ENCODE peak calls at places on chromosomes 12 and 14, in eight cellular contexts. J is hepatocyte; Y is Caco-2; I is endothelial cell; Q is CD8-positive, alpha-beta T cell; U is CD4-positive, alpha-beta T cell; O is mammary epithelial cell; N is HFFc6. D is an unnamed sample.

GRCh38 chr14:78154827-78155226 is 15.3 kb upstream of the NRXN3 start:
- DNase-seq in J (no peak), Y (no peak), I (no peak), Q (no peak), U (no peak), O (no peak), N (no peak), D (no peak)

GRCh38 chr12:127998936-127999467 is 268.0 kb upstream of the TMEM132C start:
- DNase-seq in J (no peak), Y (no peak), I (no peak), Q (no peak), U (no peak), O (no peak), N (no peak), D (no peak)

GRCh38 chr14:29906256-29906885 is 21.3 kb downstream of the PRKD1 start:
- DNase-seq in J (no peak), Y (no peak), I (no peak), Q (no peak), U (no peak), O (peak), N (peak), D (no peak)

GRCh38 chr12:39103552-39104165 is 198.3 kb upstream of the CPNE8 start:
- DNase-seq in J (peak), Y (no peak), I (peak), Q (no peak), U (no peak), O (peak), N (peak), D (peak)

GRCh38 chr12:2049604-2050540 is 2.9 kb upstream of the CACNA1C start:
- DNase-seq in J (peak), Y (no peak), I (no peak), Q (no peak), U (no peak), O (no peak), N (no peak), D (no peak)

GRCh38 chr12:66500094-66500493 is 178.8 kb downstream of the GRIP1 start:
- DNase-seq in J (no peak), Y (no peak), I (no peak), Q (no peak), U (no peak), O (peak), N (no peak), D (no peak)

GRCh38 chr14:88590173-88590572 is 27.3 kb downstream of the ZC3H14 start:
- DNase-seq in J (no peak), Y (no peak), I (no peak), Q (no peak), U (no peak), O (no peak), N (no peak), D (no peak)

GRCh38 chr12:48349471-48349870 is 1.2 kb downstream of the ZNF641 start:
- DNase-seq in J (no peak), Y (no peak), I (no peak), Q (no peak), U (no peak), O (no peak), N (no peak), D (no peak)

GRCh38 chr14:105398726-105399440 is 545 bp downstream of the TEX22 start:
- DNase-seq in J (peak), Y (peak), I (peak), Q (no peak), U (no peak), O (no peak), N (no peak), D (no peak)

GRCh38 chr12:109525279-109525585 is 47.8 kb downstream of the UBE3B start:
- DNase-seq in J (no peak), Y (no peak), I (no peak), Q (no peak), U (no peak), O (no peak), N (no peak), D (no peak)

GRCh38 chr14:75144944-75145343 is 18.1 kb upstream of the NEK9 start:
- DNase-seq in J (peak), Y (no peak), I (no peak), Q (no peak), U (no peak), O (no peak), N (no peak), D (no peak)

GRCh38 chr14:77185093-77185465 is 3.5 kb downstream of the TMEM63C start:
- DNase-seq in J (no peak), Y (no peak), I (no peak), Q (no peak), U (no peak), O (peak), N (no peak), D (no peak)

GRCh38 chr12:26701604-26702215 is 131.3 kb downstream of the ITPR2 start:
- DNase-seq in J (peak), Y (no peak), I (no peak), Q (no peak), U (no peak), O (peak), N (peak), D (no peak)

GRCh38 chr12:81078469-81079196 is 754 bp downstream of the ACSS3 start:
- DNase-seq in J (peak), Y (no peak), I (peak), Q (no peak), U (no peak), O (no peak), N (peak), D (peak)

GRCh38 chr12:88812610-88813009 is 232.3 kb upstream of the KITLG start:
- DNase-seq in J (no peak), Y (no peak), I (no peak), Q (no peak), U (no peak), O (no peak), N (no peak), D (no peak)

GRCh38 chr12:111685322-111685810 is 390 bp downstream of the BRAP start:
- DNase-seq in J (peak), Y (peak), I (no peak), Q (peak), U (no peak), O (peak), N (no peak), D (no peak)

GRCh38 chr12:72747460-72747859 is 475.3 kb downstream of the TRHDE start:
- DNase-seq in J (peak), Y (no peak), I (no peak), Q (no peak), U (no peak), O (peak), N (no peak), D (peak)

GRCh38 chr12:34395056-34396005 is 373.0 kb downstream of the ALG10 start:
- DNase-seq in J (no peak), Y (peak), I (peak), Q (no peak), U (peak), O (no peak), N (no peak), D (no peak)

GRCh38 chr12:129179941-129180340 is 326.7 kb downstream of the GLT1D1 start:
- DNase-seq in J (no peak), Y (no peak), I (no peak), Q (no peak), U (no peak), O (no peak), N (no peak), D (no peak)

GRCh38 chr14:51636109-51636508 is 15.6 kb upstream of the FRMD6 start:
- DNase-seq in J (no peak), Y (no peak), I (no peak), Q (no peak), U (no peak), O (no peak), N (no peak), D (no peak)

GRCh38 chr12:84502907-84503787 is 409.5 kb downstream of the SLC6A15 start:
- DNase-seq in J (peak), Y (peak), I (peak), Q (no peak), U (no peak), O (peak), N (peak), D (peak)

GRCh38 chr14:59664741-59665140 is 88.1 kb upstream of the CCDC175 start:
- DNase-seq in J (no peak), Y (no peak), I (no peak), Q (no peak), U (no peak), O (no peak), N (no peak), D (no peak)

GRCh38 chr14:66444271-66444987 is 41.7 kb upstream of the CCDC196 start:
- DNase-seq in J (no peak), Y (no peak), I (no peak), Q (no peak), U (no peak), O (no peak), N (no peak), D (no peak)

GRCh38 chr14:86788229-86788628 is 1204.8 kb downstream of the GALC start:
- DNase-seq in J (no peak), Y (no peak), I (no peak), Q (no peak), U (no peak), O (no peak), N (no peak), D (no peak)

GRCh38 chr14:77319416-77319815 is 1.3 kb downstream of the POMT2 start:
- DNase-seq in J (no peak), Y (no peak), I (no peak), Q (no peak), U (no peak), O (no peak), N (no peak), D (no peak)

GRCh38 chr12:32896438-32897275 is at the start of gene PKP2:
- DNase-seq in J (peak), Y (peak), I (peak), Q (no peak), U (no peak), O (peak), N (no peak), D (no peak)

GRCh38 chr12:52871291-52871961 is 22.6 kb upstream of the KRT78 start:
- DNase-seq in J (peak), Y (no peak), I (no peak), Q (no peak), U (no peak), O (peak), N (peak), D (peak)

GRCh38 chr12:4763549-4763948 is 43.3 kb downstream of the GALNT8 start:
- DNase-seq in J (peak), Y (no peak), I (peak), Q (no peak), U (no peak), O (no peak), N (no peak), D (no peak)

GRCh38 chr12:80643961-80644360 is 63.5 kb upstream of the MYF6 start:
- DNase-seq in J (no peak), Y (no peak), I (no peak), Q (no peak), U (no peak), O (no peak), N (no peak), D (no peak)

GRCh38 chr12:50925342-50925651 is 27.0 kb upstream of the HIGD1C start:
- DNase-seq in J (no peak), Y (no peak), I (no peak), Q (peak), U (no peak), O (no peak), N (no peak), D (no peak)

GRCh38 chr12:65318186-65318685 is 39.8 kb downstream of the MSRB3 start:
- DNase-seq in J (no peak), Y (no peak), I (no peak), Q (no peak), U (no peak), O (no peak), N (no peak), D (no peak)

GRCh38 chr12:65308001-65308400 is 29.5 kb downstream of the MSRB3 start:
- DNase-seq in J (no peak), Y (no peak), I (no peak), Q (no peak), U (no peak), O (no peak), N (peak), D (no peak)

GRCh38 chr12:65311260-65311659 is 32.8 kb downstream of the MSRB3 start:
- DNase-seq in J (no peak), Y (no peak), I (no peak), Q (no peak), U (no peak), O (no peak), N (no peak), D (no peak)

GRCh38 chr12:65308601-65309071 is 30.2 kb downstream of the MSRB3 start:
- DNase-seq in J (no peak), Y (no peak), I (no peak), Q (no peak), U (no peak), O (peak), N (peak), D (no peak)

DNA sequence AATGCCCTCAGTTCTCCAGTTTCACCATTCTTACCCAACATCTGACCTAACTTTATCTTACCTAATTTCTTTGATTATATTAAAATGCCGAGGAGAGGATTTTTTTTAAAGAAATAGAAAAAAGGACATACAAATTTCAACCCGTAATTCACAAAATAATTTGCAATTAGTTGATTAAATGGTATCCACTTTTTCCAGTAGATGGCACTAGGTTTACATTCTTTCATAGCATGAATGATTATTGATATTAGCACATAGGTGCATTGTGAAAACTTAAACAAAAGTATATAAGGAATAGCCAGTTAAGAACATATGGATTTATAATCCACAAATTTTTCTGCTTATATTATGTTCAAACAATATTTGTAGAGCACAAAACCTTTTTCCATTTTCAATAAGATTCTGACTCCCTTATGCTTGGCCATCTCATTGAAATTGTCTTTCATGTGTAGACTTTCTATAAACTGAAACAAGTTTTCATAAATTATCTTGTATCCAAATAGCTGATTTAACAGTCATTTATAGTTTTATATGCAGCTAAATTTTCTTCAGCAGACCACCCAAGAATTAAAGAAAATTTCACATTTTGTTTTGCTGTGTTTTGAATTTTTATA is 35.3 kb downstream of the MSRB3 start:
- DNase-seq in J (no peak), Y (no peak), I (no peak), Q (no peak), U (no peak), O (peak), N (peak), D (no peak)
- TF ChIP-seq CTCF in J (peak), Y (peak), I (peak), Q (no peak), U (no peak), O (peak), N (peak), D (peak)

GRCh38 chr12:386651-387050 is 2.5 kb downstream of the KDM5A start:
- DNase-seq in J (no peak), Y (no peak), I (no peak), Q (no peak), U (no peak), O (peak), N (peak), D (no peak)

GRCh38 chr12:388012-388411 is 1.1 kb downstream of the KDM5A start:
- DNase-seq in J (no peak), Y (no peak), I (no peak), Q (no peak), U (no peak), O (no peak), N (no peak), D (no peak)

GRCh38 chr12:388547-389137 is 478 bp downstream of the KDM5A start:
- DNase-seq in J (peak), Y (no peak), I (peak), Q (peak), U (no peak), O (peak), N (no peak), D (no peak)

GRCh38 chr12:389138-390096 is at the start of gene KDM5A:
- DNase-seq in J (peak), Y (peak), I (peak), Q (peak), U (peak), O (peak), N (peak), D (peak)
- TF ChIP-seq CTCF in J (no peak), Y (no peak), I (no peak), Q (no peak), U (no peak), O (no peak), N (peak), D (no peak)

DNA sequence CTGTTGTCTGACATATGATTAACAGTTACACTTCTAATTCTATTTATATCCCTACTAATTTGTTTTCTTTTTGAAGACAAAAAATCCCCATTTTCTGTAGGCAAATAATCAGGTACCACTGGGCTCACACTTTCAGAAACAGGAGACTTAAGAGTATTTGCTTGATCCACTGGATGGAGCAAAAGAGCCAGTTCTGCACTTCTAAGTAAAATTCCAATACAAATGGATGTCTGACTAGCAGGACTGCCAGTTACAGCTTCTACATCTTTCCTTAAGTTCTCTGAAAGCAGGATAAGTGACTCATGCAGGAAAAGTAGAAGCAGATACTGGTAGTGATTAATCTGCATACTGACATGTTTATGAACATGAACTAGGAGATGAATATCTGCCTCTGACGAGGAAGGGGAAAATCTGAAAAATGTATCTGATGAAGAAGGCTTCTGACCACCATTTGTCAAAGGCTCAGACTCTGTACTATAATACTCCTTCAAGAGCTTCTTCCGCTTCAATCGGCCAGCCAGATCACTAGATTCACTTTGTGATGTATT is 73.8 kb upstream of the ANKS1B start:
- DNase-seq in J (peak), Y (no peak), I (no peak), Q (no peak), U (no peak), O (peak), N (peak), D (peak)
- TF ChIP-seq CTCF in J (peak), Y (no peak), I (no peak), Q (no peak), U (no peak), O (peak), N (peak), D (peak)

GRCh38 chr14:79543966-79544365 is 667.3 kb downstream of the DIO2 start:
- DNase-seq in J (peak), Y (no peak), I (peak), Q (no peak), U (no peak), O (no peak), N (peak), D (no peak)
- TF ChIP-seq CTCF in J (peak), Y (no peak), I (peak), Q (no peak), U (no peak), O (peak), N (peak), D (peak)

DNA sequence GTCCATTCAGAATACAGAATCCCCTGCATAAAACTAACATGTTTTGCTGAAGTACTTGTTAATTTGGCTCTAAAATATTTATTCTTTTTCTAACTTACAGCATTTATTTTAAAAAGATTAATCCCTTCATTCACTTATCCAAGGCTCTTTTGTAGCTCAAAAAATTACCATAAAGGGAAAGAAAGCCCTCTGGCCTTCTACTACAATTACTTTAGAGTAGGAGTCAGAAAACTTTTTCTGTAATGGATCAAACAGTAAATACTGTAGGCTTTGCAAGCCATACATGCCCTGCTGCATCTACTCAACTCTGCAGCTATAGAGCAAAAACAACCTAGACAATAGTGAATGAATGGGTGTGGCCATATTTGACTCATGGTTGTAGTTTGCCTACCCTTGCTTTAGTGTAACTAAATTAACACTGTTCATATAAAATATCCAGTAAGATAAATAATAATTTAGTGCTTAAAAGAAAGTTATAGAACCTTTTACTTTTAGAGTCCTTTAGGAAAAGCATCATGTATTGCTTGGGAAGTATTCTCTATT is 74.2 kb upstream of the ZFP36L1 start:
- DNase-seq in J (no peak), Y (no peak), I (no peak), Q (no peak), U (no peak), O (no peak), N (no peak), D (no peak)
- TF ChIP-seq CTCF in J (no peak), Y (no peak), I (no peak), Q (no peak), U (no peak), O (no peak), N (no peak), D (no peak)

DNA sequence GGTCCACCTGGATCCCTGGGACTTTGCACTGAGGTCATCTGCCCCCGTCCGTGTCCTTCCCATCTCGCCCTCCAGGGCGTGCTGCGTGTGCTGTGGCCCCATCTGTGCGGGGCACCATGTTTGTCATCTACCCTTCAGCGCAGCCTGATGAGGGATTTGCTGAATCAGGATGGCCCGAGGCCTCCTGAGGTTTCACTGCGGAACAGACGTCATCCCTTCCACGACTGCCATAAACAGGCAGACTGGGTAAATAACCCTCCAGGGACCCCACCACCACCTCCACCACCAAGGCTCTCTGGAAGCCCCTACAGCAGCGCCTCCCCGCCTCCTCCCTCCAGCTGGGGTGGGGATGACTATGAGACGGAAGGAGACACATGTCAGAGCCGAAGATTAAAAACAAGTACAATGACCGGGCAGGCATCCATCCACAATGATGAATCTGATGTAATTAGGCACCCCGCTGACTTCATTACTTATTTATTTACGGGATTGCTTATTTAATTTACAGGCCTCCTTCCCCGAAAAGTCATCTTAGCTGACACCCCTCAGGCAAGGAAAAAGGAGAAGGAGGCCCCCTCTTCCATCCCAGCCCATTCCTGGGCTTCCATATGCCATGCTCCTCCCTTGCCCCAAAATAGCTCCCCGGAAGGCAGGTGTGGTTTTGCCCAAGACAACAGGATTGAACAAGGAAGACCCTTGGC is 39.4 kb downstream of the NCOR2 start:
- DNase-seq in J (no peak), Y (no peak), I (no peak), Q (no peak), U (no peak), O (no peak), N (no peak), D (no peak)
- TF ChIP-seq CTCF in J (no peak), Y (no peak), I (no peak), Q (no peak), U (no peak), O (no peak), N (peak), D (peak)

D was measured in retinal pigment epithelial cell.